ENCODE peak calls at places on chromosome 20, in eight cellular contexts. One of them, this sample, is unnamed.

GRCh38 chr20:21519136-21519584 is 5.3 kb upstream of the NKX2-2 start:
- DNase-seq in IMR-90: no peak
- DNase-seq in lung: no peak
- DNase-seq in HFFc6: no peak
- DNase-seq in endodermal cell: peak; percentile 66
- DNase-seq in cardiac fibroblast: no peak
- DNase-seq in ascending aorta: no peak
- DNase-seq in natural killer cell: no peak
- DNase-seq in this sample: no peak

GRCh38 chr20:13865825-13866351 is 81.1 kb downstream of the NDUFAF5 start:
- DNase-seq in endodermal cell: no peak
- DNase-seq in lung: no peak
- DNase-seq in cardiac fibroblast: no peak
- DNase-seq in natural killer cell: no peak
- DNase-seq in HFFc6: peak; percentile 80
- DNase-seq in ascending aorta: no peak
- DNase-seq in IMR-90: no peak
- DNase-seq in this sample: no peak

GRCh38 chr20:58228484-58229197 is at the start of gene ANKRD60:
- DNase-seq in cardiac fibroblast: no peak
- DNase-seq in HFFc6: no peak
- DNase-seq in ascending aorta: no peak
- DNase-seq in natural killer cell: peak; percentile 53
- DNase-seq in lung: no peak
- DNase-seq in endodermal cell: peak; percentile 92
- DNase-seq in IMR-90: peak; percentile 73
- DNase-seq in this sample: peak; percentile 44

GRCh38 chr20:56722042-56722441 is 92.9 kb downstream of the TFAP2C start:
- DNase-seq in IMR-90: no peak
- DNase-seq in HFFc6: no peak
- DNase-seq in natural killer cell: no peak
- DNase-seq in cardiac fibroblast: no peak
- DNase-seq in ascending aorta: peak; percentile 9
- DNase-seq in endodermal cell: no peak
- DNase-seq in lung: no peak
- DNase-seq in this sample: peak; percentile 42

GRCh38 chr20:50278684-50279531 is 88.3 kb downstream of the CEBPB start:
- DNase-seq in cardiac fibroblast: peak; percentile 59
- DNase-seq in lung: peak; percentile 74
- DNase-seq in endodermal cell: peak; percentile 73
- DNase-seq in IMR-90: no peak
- DNase-seq in HFFc6: no peak
- DNase-seq in natural killer cell: no peak
- DNase-seq in ascending aorta: no peak
- DNase-seq in this sample: no peak

GRCh38 chr20:60935971-60936370 is 316.1 kb upstream of the CDH4 start:
- DNase-seq in IMR-90: no peak
- DNase-seq in endodermal cell: peak; percentile 53
- DNase-seq in HFFc6: no peak
- DNase-seq in ascending aorta: no peak
- DNase-seq in natural killer cell: no peak
- DNase-seq in cardiac fibroblast: no peak
- DNase-seq in lung: no peak
- DNase-seq in this sample: no peak

GRCh38 chr20:38714308-38714707 is 10.0 kb upstream of the SLC32A1 start:
- DNase-seq in IMR-90: no peak
- DNase-seq in lung: no peak
- DNase-seq in endodermal cell: peak; percentile 76
- DNase-seq in natural killer cell: no peak
- DNase-seq in ascending aorta: no peak
- DNase-seq in cardiac fibroblast: no peak
- DNase-seq in HFFc6: no peak
- DNase-seq in this sample: no peak

GRCh38 chr20:50701055-50701963 is 10.0 kb upstream of the RIPOR3 start:
- DNase-seq in HFFc6: no peak
- DNase-seq in natural killer cell: no peak
- DNase-seq in cardiac fibroblast: no peak
- DNase-seq in IMR-90: no peak
- DNase-seq in ascending aorta: no peak
- DNase-seq in lung: no peak
- DNase-seq in endodermal cell: no peak
- DNase-seq in this sample: no peak

GRCh38 chr20:38091447-38092216 is 58.1 kb downstream of the RPRD1B start:
- DNase-seq in ascending aorta: no peak
- DNase-seq in cardiac fibroblast: no peak
- DNase-seq in IMR-90: peak; percentile 27
- DNase-seq in endodermal cell: no peak
- DNase-seq in natural killer cell: no peak
- DNase-seq in lung: no peak
- DNase-seq in HFFc6: no peak
- DNase-seq in this sample: peak; percentile 31

GRCh38 chr20:50107086-50107645 is 5.8 kb downstream of the UBE2V1 start:
- DNase-seq in lung: no peak
- DNase-seq in cardiac fibroblast: no peak
- DNase-seq in natural killer cell: no peak
- DNase-seq in ascending aorta: no peak
- DNase-seq in endodermal cell: no peak
- DNase-seq in IMR-90: no peak
- DNase-seq in HFFc6: no peak
- DNase-seq in this sample: no peak

GRCh38 chr20:51350941-51351631 is 191.4 kb downstream of the NFATC2 start:
- DNase-seq in endodermal cell: no peak
- DNase-seq in ascending aorta: no peak
- DNase-seq in IMR-90: peak; percentile 95
- DNase-seq in lung: no peak
- DNase-seq in cardiac fibroblast: peak; percentile 97
- DNase-seq in natural killer cell: no peak
- DNase-seq in HFFc6: peak; percentile 91
- DNase-seq in this sample: no peak

GRCh38 chr20:60529149-60529548 is 570.9 kb downstream of the CDH26 start:
- DNase-seq in lung: no peak
- DNase-seq in HFFc6: no peak
- DNase-seq in IMR-90: no peak
- DNase-seq in endodermal cell: no peak
- DNase-seq in ascending aorta: no peak
- DNase-seq in natural killer cell: no peak
- DNase-seq in cardiac fibroblast: no peak
- DNase-seq in this sample: no peak

GRCh38 chr20:18679020-18679419 is 91.2 kb downstream of the DTD1 start:
- DNase-seq in endodermal cell: no peak
- DNase-seq in natural killer cell: no peak
- DNase-seq in lung: no peak
- DNase-seq in ascending aorta: no peak
- DNase-seq in cardiac fibroblast: peak; percentile 7
- DNase-seq in IMR-90: peak; percentile 39
- DNase-seq in HFFc6: peak; percentile 35
- DNase-seq in this sample: no peak

GRCh38 chr20:5181955-5182354 is 55.1 kb downstream of the CDS2 start:
- DNase-seq in cardiac fibroblast: peak; percentile 77
- DNase-seq in natural killer cell: no peak
- DNase-seq in endodermal cell: no peak
- DNase-seq in lung: no peak
- DNase-seq in IMR-90: peak; percentile 80
- DNase-seq in HFFc6: peak; percentile 72
- DNase-seq in ascending aorta: no peak
- DNase-seq in this sample: no peak

GRCh38 chr20:48176139-48176538 is 390.9 kb upstream of the SULF2 start:
- DNase-seq in endodermal cell: no peak
- DNase-seq in cardiac fibroblast: no peak
- DNase-seq in HFFc6: no peak
- DNase-seq in natural killer cell: no peak
- DNase-seq in lung: no peak
- DNase-seq in IMR-90: no peak
- DNase-seq in ascending aorta: no peak
- DNase-seq in this sample: no peak

GRCh38 chr20:15616626-15617025 is 956.6 kb downstream of the KIF16B start:
- DNase-seq in endodermal cell: no peak
- DNase-seq in ascending aorta: no peak
- DNase-seq in HFFc6: peak; percentile 31
- DNase-seq in natural killer cell: no peak
- DNase-seq in lung: no peak
- DNase-seq in IMR-90: peak; percentile 28
- DNase-seq in cardiac fibroblast: no peak
- DNase-seq in this sample: no peak

GRCh38 chr20:63178889-63179751 is 36.8 kb downstream of the YTHDF1 start:
- DNase-seq in endodermal cell: peak; percentile 85
- DNase-seq in IMR-90: peak; percentile 4
- DNase-seq in lung: no peak
- DNase-seq in natural killer cell: peak; percentile 69
- DNase-seq in ascending aorta: no peak
- DNase-seq in HFFc6: peak; percentile 34
- DNase-seq in cardiac fibroblast: peak; percentile 9
- DNase-seq in this sample: peak; percentile 86

GRCh38 chr20:38452880-38453624 is 17.9 kb upstream of the SNHG17 start:
- DNase-seq in IMR-90: peak; percentile 74
- DNase-seq in ascending aorta: no peak
- DNase-seq in natural killer cell: no peak
- DNase-seq in endodermal cell: no peak
- DNase-seq in HFFc6: no peak
- DNase-seq in lung: no peak
- DNase-seq in cardiac fibroblast: peak; percentile 79
- DNase-seq in this sample: no peak

GRCh38 chr20:32789896-32790750 is 27.9 kb downstream of the DNMT3B start:
- DNase-seq in ascending aorta: no peak
- DNase-seq in lung: peak; percentile 71
- DNase-seq in IMR-90: peak; percentile 69
- DNase-seq in endodermal cell: peak; percentile 93
- DNase-seq in cardiac fibroblast: peak; percentile 76
- DNase-seq in natural killer cell: peak; percentile 60
- DNase-seq in HFFc6: peak; percentile 63
- DNase-seq in this sample: peak; percentile 87
- TF ChIP-seq CTCF in ascending aorta: peak; percentile 82
- TF ChIP-seq CTCF in lung: peak; percentile 97
- TF ChIP-seq CTCF in IMR-90: peak; percentile 97
- TF ChIP-seq CTCF in endodermal cell: peak; percentile 100
- TF ChIP-seq CTCF in cardiac fibroblast: peak; percentile 99
- TF ChIP-seq CTCF in natural killer cell: peak; percentile 94
- TF ChIP-seq CTCF in HFFc6: peak; percentile 98
- TF ChIP-seq CTCF in this sample: peak; percentile 99

GRCh38 chr20:36273414-36274247 is 32.5 kb upstream of the DLGAP4 start:
- DNase-seq in endodermal cell: no peak
- DNase-seq in natural killer cell: no peak
- DNase-seq in lung: no peak
- DNase-seq in ascending aorta: no peak
- DNase-seq in cardiac fibroblast: peak; percentile 47
- DNase-seq in HFFc6: peak; percentile 17
- DNase-seq in IMR-90: peak; percentile 16
- DNase-seq in this sample: peak; percentile 51
- TF ChIP-seq CTCF in endodermal cell: peak; percentile 64
- TF ChIP-seq CTCF in natural killer cell: no peak
- TF ChIP-seq CTCF in lung: no peak
- TF ChIP-seq CTCF in ascending aorta: no peak
- TF ChIP-seq CTCF in cardiac fibroblast: peak; percentile 56
- TF ChIP-seq CTCF in HFFc6: peak; percentile 72
- TF ChIP-seq CTCF in IMR-90: peak; percentile 35
- TF ChIP-seq CTCF in this sample: peak; percentile 53

GRCh38 chr20:46823271-46823747 is 71.3 kb upstream of the EYA2 start:
- DNase-seq in natural killer cell: no peak
- DNase-seq in ascending aorta: no peak
- DNase-seq in lung: no peak
- DNase-seq in HFFc6: no peak
- DNase-seq in endodermal cell: no peak
- DNase-seq in cardiac fibroblast: no peak
- DNase-seq in IMR-90: no peak
- DNase-seq in this sample: no peak

GRCh38 chr20:46823753-46824152 is 70.9 kb upstream of the EYA2 start:
- DNase-seq in lung: no peak
- DNase-seq in endodermal cell: no peak
- DNase-seq in ascending aorta: no peak
- DNase-seq in HFFc6: no peak
- DNase-seq in natural killer cell: no peak
- DNase-seq in IMR-90: no peak
- DNase-seq in cardiac fibroblast: no peak
- DNase-seq in this sample: no peak

GRCh38 chr20:46816097-46816496 is 78.5 kb upstream of the EYA2 start:
- DNase-seq in lung: no peak
- DNase-seq in cardiac fibroblast: no peak
- DNase-seq in ascending aorta: no peak
- DNase-seq in natural killer cell: no peak
- DNase-seq in HFFc6: no peak
- DNase-seq in IMR-90: no peak
- DNase-seq in endodermal cell: no peak
- DNase-seq in this sample: no peak

GRCh38 chr20:46816916-46817638 is 77.6 kb upstream of the EYA2 start:
- DNase-seq in ascending aorta: no peak
- DNase-seq in cardiac fibroblast: no peak
- DNase-seq in natural killer cell: no peak
- DNase-seq in IMR-90: no peak
- DNase-seq in lung: no peak
- DNase-seq in HFFc6: no peak
- DNase-seq in endodermal cell: no peak
- DNase-seq in this sample: no peak

DNA sequence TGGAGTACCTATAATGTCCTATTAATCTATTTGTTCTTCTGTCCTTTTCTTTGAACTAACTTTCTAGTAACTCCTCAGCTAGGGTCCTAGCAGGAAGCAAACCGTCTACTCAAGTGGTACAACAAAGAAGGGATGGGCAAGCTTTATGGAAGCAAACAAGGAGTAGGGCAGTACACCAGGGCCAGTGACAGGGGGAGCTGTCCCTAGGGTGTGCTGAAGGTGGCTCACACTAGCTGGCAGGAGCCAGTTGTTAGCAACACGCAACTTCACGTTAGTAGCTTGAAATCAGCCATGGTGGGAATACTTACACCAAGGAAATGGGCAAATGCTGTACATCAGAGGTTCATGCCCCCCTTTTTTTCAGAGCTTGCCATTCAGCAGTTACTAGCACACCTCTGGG is 74.0 kb upstream of the EYA2 start:
- DNase-seq in lung: no peak
- DNase-seq in IMR-90: no peak
- DNase-seq in HFFc6: no peak
- DNase-seq in ascending aorta: no peak
- DNase-seq in endodermal cell: no peak
- DNase-seq in natural killer cell: no peak
- DNase-seq in cardiac fibroblast: no peak
- DNase-seq in this sample: no peak
- TF ChIP-seq CTCF in lung: no peak
- TF ChIP-seq CTCF in IMR-90: no peak
- TF ChIP-seq CTCF in HFFc6: no peak
- TF ChIP-seq CTCF in ascending aorta: no peak
- TF ChIP-seq CTCF in endodermal cell: peak; percentile 17
- TF ChIP-seq CTCF in natural killer cell: no peak
- TF ChIP-seq CTCF in cardiac fibroblast: peak; percentile 8
- TF ChIP-seq CTCF in this sample: no peak

GRCh38 chr20:53550590-53551187 is 43.0 kb downstream of the ZNF217 start:
- DNase-seq in IMR-90: no peak
- DNase-seq in endodermal cell: no peak
- DNase-seq in cardiac fibroblast: peak; percentile 46
- DNase-seq in HFFc6: no peak
- DNase-seq in lung: no peak
- DNase-seq in ascending aorta: no peak
- DNase-seq in natural killer cell: no peak
- DNase-seq in this sample: no peak
- TF ChIP-seq CTCF in IMR-90: no peak
- TF ChIP-seq CTCF in endodermal cell: no peak
- TF ChIP-seq CTCF in cardiac fibroblast: no peak
- TF ChIP-seq CTCF in HFFc6: no peak
- TF ChIP-seq CTCF in lung: no peak
- TF ChIP-seq CTCF in ascending aorta: no peak
- TF ChIP-seq CTCF in natural killer cell: no peak
- TF ChIP-seq CTCF in this sample: no peak